ENCODE peak calls at places on chromosomes 4 and X, in six cellular contexts. X, P, C, W, E and D are unnamed samples.

GRCh38 chr4:122617597-122618593 is 3.0 kb downstream of the IL21 start:
- DNase-seq in W (no peak), P (no peak), C (no peak), X (no peak), E (no peak), D (no peak)

GRCh38 chr4:80989921-80990544 is 40.5 kb upstream of the BMP3 start:
- DNase-seq in E (no peak), X (peak), P (no peak), W (peak), C (no peak), D (no peak)

GRCh38 chr4:103105558-103106356 is 6.1 kb upstream of the BDH2 start:
- DNase-seq in P (no peak), X (no peak), C (no peak), E (no peak), W (no peak), D (no peak)

GRCh38 chrX:110032534-110033161 is 29.7 kb downstream of the TMEM164 start:
- DNase-seq in W (no peak), X (no peak), P (no peak), C (no peak), E (no peak), D (no peak)

GRCh38 chrX:147912093-147912801 is 528 bp downstream of the FMR1 start:
- DNase-seq in X (peak), E (peak), W (peak), P (peak), C (peak), D (no peak)

GRCh38 chrX:70096052-70096451 is 33.8 kb downstream of the OTUD6A start:
- DNase-seq in X (no peak), P (no peak), C (no peak), W (peak), E (no peak), D (no peak)

GRCh38 chr4:6986067-6986780 is 56.9 kb upstream of the TADA2B start:
- DNase-seq in X (peak), E (peak), C (peak), P (no peak), W (no peak), D (no peak)

GRCh38 chrX:67555578-67556203 is 11.9 kb downstream of the AR start:
- DNase-seq in X (peak), C (no peak), E (peak), P (no peak), W (peak), D (no peak)

GRCh38 chr4:146582864-146583263 is 55.8 kb upstream of the POU4F2 start:
- DNase-seq in P (no peak), C (no peak), W (no peak), X (peak), E (no peak), D (no peak)

GRCh38 chr4:27702710-27703431 is 842.2 kb downstream of the STIM2 start:
- DNase-seq in W (peak), C (no peak), P (no peak), E (no peak), X (peak), D (no peak)

GRCh38 chr4:77564231-77564630 is 41.4 kb upstream of the CXCL13 start:
- DNase-seq in C (no peak), X (no peak), E (no peak), P (no peak), W (no peak), D (no peak)

GRCh38 chr4:118969359-118969758 is 80.7 kb downstream of the SYNPO2 start:
- DNase-seq in X (peak), C (peak), E (no peak), P (no peak), W (peak), D (no peak)

GRCh38 chr4:41878170-41878941 is 56.9 kb upstream of the TMEM33 start:
- DNase-seq in E (no peak), C (no peak), P (no peak), X (no peak), W (no peak), D (no peak)

GRCh38 chrX:5595570-5595969 is 633.1 kb downstream of the NLGN4X start:
- DNase-seq in E (no peak), W (no peak), X (peak), P (no peak), C (no peak), D (no peak)

GRCh38 chr4:2251073-2251794 is 9.3 kb upstream of the HAUS3 start:
- DNase-seq in E (peak), C (peak), P (peak), X (no peak), W (peak), D (no peak)

GRCh38 chrX:111568817-111569216 is 57.4 kb downstream of the SERTM2 start:
- DNase-seq in X (no peak), C (no peak), W (no peak), P (no peak), E (no peak), D (no peak)

DNA sequence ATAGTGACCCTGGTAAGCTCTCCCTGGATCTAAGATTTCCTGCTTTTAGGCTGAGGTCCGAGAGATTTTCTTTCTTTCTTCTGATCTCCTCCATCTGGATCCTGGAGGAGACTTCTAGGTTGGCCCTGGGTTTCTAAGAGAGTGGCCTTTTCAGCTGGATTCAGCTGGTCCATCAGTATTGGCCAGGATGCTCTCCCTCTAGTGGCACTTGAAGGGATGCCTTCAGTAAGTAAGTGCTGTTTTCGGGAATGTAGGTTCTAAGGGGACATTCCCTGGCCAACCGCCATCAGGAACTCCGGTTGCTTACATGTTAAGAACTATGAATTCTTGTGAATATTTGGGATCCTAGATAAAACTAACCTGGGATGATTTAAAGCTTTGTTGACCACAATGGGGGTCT is 56.9 kb downstream of the SERTM2 start:
- DNase-seq in W (peak), E (no peak), X (peak), C (no peak), P (no peak), D (no peak)
- TF ChIP-seq CTCF in W (peak), E (no peak), X (peak), C (no peak), P (peak), D (peak)

DNA sequence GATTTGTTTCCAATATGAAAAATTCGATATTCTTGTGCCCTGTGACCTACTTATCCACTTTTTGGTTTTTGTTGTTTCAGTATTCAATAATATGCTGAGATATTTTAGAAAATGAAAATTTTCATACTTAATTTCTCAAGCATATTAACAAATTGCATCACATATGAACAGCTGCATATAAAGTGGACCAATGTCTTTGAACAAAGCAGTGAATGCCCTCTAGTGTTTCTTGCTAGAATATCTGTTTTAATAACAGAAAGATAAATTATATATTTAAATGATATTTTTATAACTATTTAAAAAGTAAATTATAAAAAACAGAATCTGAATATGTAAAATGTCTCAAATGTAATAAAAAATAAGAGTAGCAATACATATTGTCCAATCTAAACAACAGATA is 31.7 kb upstream of the INTU start:
- DNase-seq in P (no peak), X (no peak), E (no peak), C (no peak), W (no peak), D (no peak)
- TF ChIP-seq CTCF in P (peak), X (peak), E (no peak), C (no peak), W (no peak), D (peak)

GRCh38 chr4:152392079-152392478 is 143.8 kb downstream of the FBXW7 start:
- DNase-seq in E (no peak), W (no peak), C (no peak), X (no peak), P (no peak), D (no peak)

GRCh38 chr4:152394786-152395185 is 141.1 kb downstream of the FBXW7 start:
- DNase-seq in P (no peak), X (peak), C (no peak), E (no peak), W (no peak), D (no peak)

GRCh38 chr4:152401424-152401823 is 134.5 kb downstream of the FBXW7 start:
- DNase-seq in W (no peak), X (no peak), P (no peak), E (no peak), C (no peak), D (no peak)

GRCh38 chr4:152399246-152399645 is 136.6 kb downstream of the FBXW7 start:
- DNase-seq in E (no peak), X (no peak), C (no peak), P (no peak), W (no peak), D (no peak)

GRCh38 chr4:152398060-152398459 is 137.8 kb downstream of the FBXW7 start:
- DNase-seq in P (no peak), C (no peak), X (peak), W (no peak), E (no peak), D (no peak)
- TF ChIP-seq CTCF in P (peak), C (no peak), X (peak), W (no peak), E (no peak), D (peak)

DNA sequence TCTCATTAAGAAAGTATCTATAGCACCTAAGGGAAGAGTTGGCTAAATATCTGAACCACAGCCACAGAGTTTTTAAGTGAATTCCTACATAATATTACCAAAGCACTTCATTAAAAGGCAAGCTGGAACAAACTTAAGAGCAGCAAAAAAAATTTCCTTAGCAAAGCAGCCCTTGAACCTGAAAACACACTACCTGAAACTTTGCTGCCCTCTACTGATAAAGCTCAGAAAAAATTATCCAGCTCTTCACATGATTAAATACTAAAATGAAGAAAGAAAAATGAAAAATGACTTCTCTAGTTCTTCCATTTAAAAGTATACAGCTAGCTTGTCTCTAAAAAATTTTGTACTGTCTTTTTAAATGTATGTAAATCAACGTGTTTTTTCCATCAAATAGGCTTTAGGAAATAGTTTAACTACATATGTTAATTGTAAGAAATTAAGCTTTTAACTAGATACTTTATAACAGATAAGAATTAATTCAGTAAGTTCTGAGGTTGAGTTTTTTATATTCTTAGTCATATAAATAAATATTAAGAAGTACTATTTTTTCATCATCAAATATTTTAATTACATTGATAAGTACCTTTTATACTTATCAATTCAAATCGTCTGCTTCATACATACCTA is 156.1 kb downstream of the STPG2 start:
- DNase-seq in C (no peak), E (no peak), X (peak), P (no peak), W (peak), D (no peak)
- TF ChIP-seq CTCF in C (no peak), E (no peak), X (peak), P (peak), W (peak), D (peak)

GRCh38 chrX:155056877-155057792 is 13.8 kb downstream of the CMC4 start:
- DNase-seq in E (peak), C (peak), X (peak), W (peak), P (peak), D (no peak)
- TF ChIP-seq CTCF in E (no peak), C (peak), X (peak), W (peak), P (peak), D (peak)

GRCh38 chrX:119943185-119943988 is at the start of gene NKAP:
- DNase-seq in X (peak), C (peak), E (peak), W (peak), P (peak), D (peak)
- TF ChIP-seq CTCF in X (no peak), C (no peak), E (no peak), W (no peak), P (no peak), D (no peak)

GRCh38 chr4:38993683-38994082 is 38.5 kb downstream of the TMEM156 start:
- DNase-seq in C (no peak), W (peak), E (no peak), P (no peak), X (no peak), D (no peak)
- TF ChIP-seq CTCF in C (no peak), W (peak), E (no peak), P (no peak), X (no peak), D (peak)

GRCh38 chr4:5980436-5981155 is 37.6 kb downstream of the C4orf50 start:
- DNase-seq in X (peak), P (no peak), E (peak), W (no peak), C (no peak), D (no peak)
- TF ChIP-seq CTCF in X (peak), P (no peak), E (no peak), W (no peak), C (no peak), D (no peak)